ENCODE peak calls at places on chromosomes 5 and 9, in four cellular contexts. Z, M, R and Y are unnamed samples.

GRCh38 chr5:59660737-59661136 is 232.8 kb downstream of the PDE4D start:
- DNase-seq in Z (no peak), M (no peak), R (peak; percentile 57), Y (no peak)

GRCh38 chr5:113478691-113479090 is 9.6 kb downstream of the MCC start:
- DNase-seq in Z (no peak), M (no peak), R (no peak), Y (no peak)

GRCh38 chr9:123187131-123187530 is 81.3 kb downstream of the STRBP start:
- DNase-seq in Z (no peak), M (no peak), R (no peak), Y (no peak)

GRCh38 chr9:33287087-33287490 is 3.2 kb upstream of the NFX1 start:
- DNase-seq in Z (no peak), M (peak; percentile 80), R (peak; percentile 91), Y (no peak)

GRCh38 chr9:19255821-19256220 is 25.3 kb downstream of the DENND4C start:
- DNase-seq in Z (no peak), M (no peak), R (no peak), Y (no peak)

GRCh38 chr5:68088302-68088701 is 127.3 kb upstream of the PIK3R1 start:
- DNase-seq in Z (no peak), M (no peak), R (peak; percentile 84), Y (no peak)

GRCh38 chr5:38780950-38781349 is 64.9 kb upstream of the OSMR start:
- DNase-seq in Z (no peak), M (peak; percentile 51), R (peak; percentile 70), Y (no peak)

GRCh38 chr9:107491081-107492053 is 1.8 kb upstream of the KLF4 start:
- DNase-seq in Z (peak; percentile 51), M (peak; percentile 22), R (peak; percentile 53), Y (no peak)

GRCh38 chr9:78028926-78029325 is 2.7 kb downstream of the GNAQ start:
- DNase-seq in Z (no peak), M (no peak), R (peak; percentile 28), Y (no peak)

GRCh38 chr5:3518057-3518456 is 77.6 kb upstream of the IRX1 start:
- DNase-seq in Z (no peak), M (no peak), R (no peak), Y (no peak)

GRCh38 chr9:107637421-107638420 is 148.2 kb upstream of the KLF4 start:
- DNase-seq in Z (peak; percentile 87), M (peak; percentile 91), R (peak; percentile 98), Y (no peak)

GRCh38 chr5:26763151-26763550 is 275.2 kb downstream of the CDH9 start:
- DNase-seq in Z (no peak), M (no peak), R (no peak), Y (no peak)

GRCh38 chr9:4515958-4516375 is 25.7 kb downstream of the SLC1A1 start:
- DNase-seq in Z (no peak), M (no peak), R (peak; percentile 70), Y (no peak)

GRCh38 chr5:176415240-176416122 is 858 bp downstream of the CLTB start:
- DNase-seq in Z (peak; percentile 60), M (peak; percentile 48), R (peak; percentile 89), Y (no peak)

GRCh38 chr5:158431369-158432029 is 572.6 kb upstream of the CLINT1 start:
- DNase-seq in Z (no peak), M (peak; percentile 14), R (peak; percentile 64), Y (no peak)

GRCh38 chr5:13632676-13633075 is 311.8 kb downstream of the DNAH5 start:
- DNase-seq in Z (no peak), M (no peak), R (peak; percentile 63), Y (no peak)

GRCh38 chr5:56302027-56302426 is 68.9 kb upstream of the ANKRD55 start:
- DNase-seq in Z (no peak), M (no peak), R (peak; percentile 17), Y (no peak)

GRCh38 chr9:95644377-95644776 is 127.6 kb upstream of the PTCH1 start:
- DNase-seq in Z (no peak), M (no peak), R (peak; percentile 40), Y (no peak)

GRCh38 chr9:110669439-110669838 is 848 bp downstream of the MUSK start:
- DNase-seq in Z (no peak), M (no peak), R (no peak), Y (no peak)

GRCh38 chr5:100634937-100635336 is 99.8 kb downstream of the FAM174A start:
- DNase-seq in Z (no peak), M (no peak), R (peak; percentile 28), Y (no peak)

GRCh38 chr5:132210944-132211343 is 16.7 kb downstream of the P4HA2 start:
- DNase-seq in Z (no peak), M (no peak), R (no peak), Y (no peak)

GRCh38 chr9:135523521-135524129 is 2.4 kb downstream of the LCN1 start:
- DNase-seq in Z (no peak), M (no peak), R (peak; percentile 21), Y (no peak)

DNA sequence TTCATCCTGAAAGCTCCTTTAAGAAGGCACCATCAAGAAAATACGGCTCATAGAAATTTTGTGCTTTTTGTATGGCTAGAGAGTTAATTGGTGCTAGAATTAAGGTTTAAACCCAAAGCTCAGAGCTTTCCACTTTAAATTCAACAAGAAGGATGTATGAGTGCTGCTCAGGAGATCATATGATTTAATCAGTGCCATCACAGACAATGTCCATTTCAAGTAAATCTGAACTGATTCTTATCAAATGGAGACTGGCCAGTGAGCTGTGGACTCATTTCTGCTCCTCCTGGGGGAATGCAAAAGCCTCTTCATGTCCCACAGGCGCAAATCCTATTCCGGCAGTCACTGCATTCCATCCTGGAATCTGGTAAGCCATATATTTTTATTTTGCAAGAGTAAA is 327.2 kb downstream of the BNC2 start:
- DNase-seq in Z (no peak), M (no peak), R (no peak), Y (no peak)
- H3K27ac ChIP-seq in Z (no peak overlapping the region), M (no peak overlapping the region), R (no peak overlapping the region), Y (no peak overlapping the region)

GRCh38 chr9:126014726-126015125 is 267.6 kb downstream of the PBX3 start:
- DNase-seq in Z (no peak), M (no peak), R (no peak), Y (no peak)
- H3K36me3 ChIP-seq in Z (no peaks in the 10 kb centered on the region), M (no peaks in the 10 kb centered on the region), R (no peaks in the 10 kb centered on the region), Y (no peaks in the 10 kb centered on the region)

DNA sequence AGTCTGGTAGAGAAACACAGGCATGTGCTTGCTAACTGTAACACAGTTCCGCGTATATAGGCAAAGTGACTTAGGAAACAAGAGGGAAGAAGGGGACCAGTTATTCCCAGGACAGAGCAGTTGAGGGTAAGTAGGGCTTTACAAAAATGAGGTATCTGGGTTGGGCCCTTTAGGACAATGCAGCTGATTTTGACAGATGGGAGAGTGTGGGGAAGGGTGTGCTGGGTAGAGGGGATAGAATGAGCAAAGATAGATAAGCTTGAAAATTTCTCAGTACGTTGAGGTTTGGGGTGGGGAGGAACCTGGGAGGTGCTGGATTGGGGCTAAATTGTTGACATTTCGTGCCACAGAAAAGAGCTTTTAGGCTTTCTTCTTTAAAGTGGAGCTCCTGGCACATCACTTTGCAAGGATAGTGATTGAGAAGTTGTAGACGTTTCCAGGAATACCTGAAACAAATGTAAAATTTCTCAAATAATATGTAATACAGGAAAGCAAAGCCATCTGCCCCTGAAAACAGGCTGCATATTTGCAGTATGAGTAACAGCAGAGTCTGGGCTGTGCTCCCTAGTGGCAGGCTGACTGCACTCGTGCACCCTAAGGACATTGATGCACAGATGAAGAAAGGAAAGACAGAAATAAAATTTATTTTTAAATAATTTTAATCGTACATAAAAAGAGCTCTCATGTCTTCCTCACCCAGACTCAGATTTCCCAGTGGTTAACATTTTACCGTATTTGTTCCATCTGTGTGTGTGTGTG is 145.0 kb upstream of the DMRT1 start:
- DNase-seq in Z (no peak), M (peak; percentile 27), R (peak; percentile 88), Y (no peak)
- H3K4me3 ChIP-seq in Z (no peak overlapping the region), M (no peak overlapping the region), R (peak overlapping the region; percentile 53), Y (no peak overlapping the region)

DNA sequence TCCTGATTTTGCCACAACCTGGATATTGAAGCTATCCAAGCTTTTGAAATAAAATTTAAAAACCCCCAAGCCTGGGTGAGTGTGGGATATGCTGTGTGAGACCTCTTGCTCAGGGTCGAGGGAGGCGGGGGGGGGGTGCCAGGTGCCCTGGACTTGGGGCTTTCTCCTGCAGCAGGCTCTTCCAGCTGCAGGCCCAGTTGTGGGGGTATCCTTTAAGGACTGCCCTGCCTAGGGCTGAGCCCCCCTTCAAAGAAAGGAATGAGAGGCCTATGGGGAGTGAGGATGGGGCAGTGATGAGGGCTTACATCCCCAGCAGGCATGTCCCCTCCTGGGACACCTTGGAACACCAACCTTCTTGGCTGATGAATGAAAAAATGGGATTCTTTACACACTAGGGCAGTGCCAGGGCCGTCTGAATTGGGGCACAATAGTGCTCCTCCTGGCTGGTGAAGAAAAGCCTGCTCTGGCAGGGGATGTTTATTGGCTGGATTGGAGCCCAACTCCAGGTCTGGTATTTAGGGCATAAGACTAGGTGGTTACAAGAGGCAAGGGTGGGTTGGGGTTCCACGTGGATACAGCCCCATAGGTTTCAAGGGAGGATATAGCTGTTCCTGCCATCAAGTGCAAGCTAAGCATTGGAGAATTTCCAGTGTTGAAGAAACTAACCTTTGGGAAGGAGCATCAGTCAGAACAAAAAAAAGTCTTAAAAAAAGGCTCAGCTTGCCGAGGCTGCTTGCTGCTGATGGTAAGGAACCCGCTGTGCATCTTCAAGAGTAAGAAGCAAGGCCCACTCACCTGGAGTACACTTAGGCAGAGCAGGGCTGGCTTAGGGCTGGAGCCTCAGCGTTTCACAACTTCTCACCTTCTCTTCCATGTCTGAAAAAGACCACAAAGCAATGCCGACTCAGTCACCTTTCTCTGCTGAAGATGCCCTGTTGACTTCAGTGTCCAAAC is 7.0 kb downstream of the HNRNPAB start:
- DNase-seq in Z (no peak), M (no peak), R (no peak), Y (no peak)
- H3K27ac ChIP-seq in Z (no peak overlapping the region), M (no peak overlapping the region), R (no peak overlapping the region), Y (no peak overlapping the region)

GRCh38 chr9:130493476-130493875 is 48.7 kb downstream of the ASS1 start:
- DNase-seq in Z (no peak), M (no peak), R (no peak), Y (no peak)
- H3K36me3 ChIP-seq in Z (peaks cover 34% of the 10 kb centered on the region), M (no peaks in the 10 kb centered on the region), R (peaks cover 9% of the 10 kb centered on the region), Y (no peaks in the 10 kb centered on the region)

DNA sequence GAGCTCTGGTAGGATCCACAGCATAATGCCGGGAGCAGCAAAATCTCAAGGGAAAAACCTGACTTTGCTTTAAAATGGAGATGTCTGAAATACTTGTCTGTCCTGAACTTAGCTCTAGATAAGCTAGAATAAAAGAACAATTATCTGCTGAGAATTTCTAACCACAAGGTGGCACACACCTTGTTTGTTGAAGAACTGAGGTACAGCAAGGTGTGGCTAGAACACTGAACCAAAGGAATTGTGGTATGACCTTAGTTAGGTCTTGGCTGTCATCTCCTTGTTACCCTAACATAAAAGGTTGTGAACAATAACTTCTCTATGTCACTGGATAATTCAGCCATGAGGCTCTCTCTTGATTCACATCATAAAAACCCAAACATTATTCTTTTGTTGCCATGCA is 72.3 kb upstream of the ANXA1 start:
- DNase-seq in Z (no peak), M (no peak), R (no peak), Y (no peak)
- H3K4me3 ChIP-seq in Z (no peak overlapping the region), M (no peak overlapping the region), R (no peak overlapping the region), Y (no peak overlapping the region)

DNA sequence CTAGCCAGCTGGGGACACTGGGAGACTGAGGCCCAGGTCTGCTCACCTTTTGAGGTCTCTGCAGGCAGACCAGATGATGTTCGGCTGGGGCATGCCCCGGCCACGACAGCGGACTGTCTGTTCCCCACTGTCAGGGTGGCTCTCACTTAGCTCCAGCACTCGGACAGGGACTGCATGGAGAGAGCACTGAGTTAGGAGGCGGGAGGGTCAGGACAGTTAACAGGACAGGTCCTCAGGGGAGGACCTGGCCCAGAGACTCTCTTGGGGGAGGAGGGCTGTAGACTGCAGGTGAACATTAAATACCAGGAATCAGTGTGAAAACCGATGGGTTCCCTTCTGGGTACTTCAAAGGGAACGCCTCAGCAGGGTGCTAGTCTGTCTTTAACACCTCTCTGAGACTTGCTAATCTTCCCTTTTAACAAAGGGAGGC is 25.1 kb downstream of the PDGFRB start:
- DNase-seq in Z (no peak), M (no peak), R (no peak), Y (no peak)
- H3K27ac ChIP-seq in Z (no peak overlapping the region), M (no peak overlapping the region), R (no peak overlapping the region), Y (no peak overlapping the region)

GRCh38 chr9:97096793-97097192 is 57.9 kb upstream of the CTSV start:
- DNase-seq in Z (no peak), M (no peak), R (no peak), Y (no peak)
- H3K36me3 ChIP-seq in Z (no peaks in the 10 kb centered on the region), M (no peaks in the 10 kb centered on the region), R (no peaks in the 10 kb centered on the region), Y (no peaks in the 10 kb centered on the region)